ENCODE peak calls at places on chromosome 1, in four cellular contexts. One of them, this sample, is unnamed.

GRCh38 chr1:112721966-112722524 is 6.9 kb upstream of the PPM1J start:
- DNase-seq in H1: no peak
- DNase-seq in neuronal stem cell: no peak
- DNase-seq in mesenchymal stem cell: no peak
- DNase-seq in this sample: peak; percentile 28

GRCh38 chr1:154199563-154199879 is 6.6 kb downstream of the CFAP141 start:
- DNase-seq in H1: no peak
- DNase-seq in mesenchymal stem cell: peak; percentile 43
- DNase-seq in neuronal stem cell: no peak
- DNase-seq in this sample: no peak

GRCh38 chr1:241947355-241947754 is 10.2 kb upstream of the BECN2 start:
- DNase-seq in H1: no peak
- DNase-seq in neuronal stem cell: no peak
- DNase-seq in mesenchymal stem cell: no peak
- DNase-seq in this sample: no peak

GRCh38 chr1:229161740-229162139 is 109.2 kb upstream of the RAB4A start:
- DNase-seq in H1: no peak
- DNase-seq in mesenchymal stem cell: no peak
- DNase-seq in neuronal stem cell: no peak
- DNase-seq in this sample: no peak

GRCh38 chr1:168864266-168864665 is 135.3 kb upstream of the DPT start:
- DNase-seq in neuronal stem cell: no peak
- DNase-seq in mesenchymal stem cell: no peak
- DNase-seq in H1: no peak
- DNase-seq in this sample: no peak

GRCh38 chr1:63723618-63724017 is 50.2 kb upstream of the ROR1 start:
- DNase-seq in neuronal stem cell: no peak
- DNase-seq in H1: no peak
- DNase-seq in mesenchymal stem cell: peak; percentile 30
- DNase-seq in this sample: no peak

GRCh38 chr1:235295902-235296350 is 32.1 kb downstream of the ARID4B start:
- DNase-seq in neuronal stem cell: no peak
- DNase-seq in H1: no peak
- DNase-seq in mesenchymal stem cell: peak; percentile 26
- DNase-seq in this sample: no peak

GRCh38 chr1:228697209-228698016 is 37.9 kb upstream of the RHOU start:
- DNase-seq in neuronal stem cell: no peak
- DNase-seq in mesenchymal stem cell: peak; percentile 50
- DNase-seq in H1: no peak
- DNase-seq in this sample: no peak

GRCh38 chr1:25355841-25356395 is 17.8 kb downstream of the TMEM50A start:
- DNase-seq in mesenchymal stem cell: no peak
- DNase-seq in neuronal stem cell: no peak
- DNase-seq in H1: no peak
- DNase-seq in this sample: no peak

GRCh38 chr1:223233410-223234163 is 90.5 kb upstream of the TLR5 start:
- DNase-seq in neuronal stem cell: no peak
- DNase-seq in H1: no peak
- DNase-seq in mesenchymal stem cell: peak; percentile 65
- DNase-seq in this sample: peak; percentile 23

GRCh38 chr1:198947456-198947855 is 308.6 kb downstream of the PTPRC start:
- DNase-seq in neuronal stem cell: no peak
- DNase-seq in mesenchymal stem cell: no peak
- DNase-seq in H1: no peak
- DNase-seq in this sample: no peak

GRCh38 chr1:224769987-224770693 is 154.0 kb downstream of the CNIH3 start:
- DNase-seq in mesenchymal stem cell: peak; percentile 80
- DNase-seq in H1: no peak
- DNase-seq in neuronal stem cell: no peak
- DNase-seq in this sample: no peak

GRCh38 chr1:95686217-95686616 is 452.2 kb downstream of the RWDD3 start:
- DNase-seq in neuronal stem cell: no peak
- DNase-seq in mesenchymal stem cell: no peak
- DNase-seq in H1: no peak
- DNase-seq in this sample: no peak

GRCh38 chr1:76949503-76949902 is 82.2 kb downstream of the ST6GALNAC5 start:
- DNase-seq in H1: no peak
- DNase-seq in mesenchymal stem cell: no peak
- DNase-seq in neuronal stem cell: no peak
- DNase-seq in this sample: no peak

GRCh38 chr1:4805987-4806386 is 151.6 kb downstream of the AJAP1 start:
- DNase-seq in neuronal stem cell: no peak
- DNase-seq in mesenchymal stem cell: no peak
- DNase-seq in H1: no peak
- DNase-seq in this sample: no peak

GRCh38 chr1:182795563-182796228 is 6.1 kb downstream of the NPL start:
- DNase-seq in mesenchymal stem cell: no peak
- DNase-seq in neuronal stem cell: no peak
- DNase-seq in H1: no peak
- DNase-seq in this sample: no peak

GRCh38 chr1:3617806-3618345 is 6.6 kb upstream of the MEGF6 start:
- DNase-seq in H1: no peak
- DNase-seq in mesenchymal stem cell: no peak
- DNase-seq in neuronal stem cell: no peak
- DNase-seq in this sample: no peak

GRCh38 chr1:218366322-218367052 is 21.4 kb downstream of the TGFB2 start:
- DNase-seq in H1: no peak
- DNase-seq in neuronal stem cell: no peak
- DNase-seq in mesenchymal stem cell: no peak
- DNase-seq in this sample: no peak

GRCh38 chr1:175702079-175702795 is 41.2 kb downstream of the TNR start:
- DNase-seq in mesenchymal stem cell: no peak
- DNase-seq in neuronal stem cell: no peak
- DNase-seq in H1: no peak
- DNase-seq in this sample: no peak

GRCh38 chr1:230189276-230190183 is 122.5 kb downstream of the GALNT2 start:
- DNase-seq in neuronal stem cell: no peak
- DNase-seq in H1: no peak
- DNase-seq in mesenchymal stem cell: no peak
- DNase-seq in this sample: no peak

GRCh38 chr1:248752119-248752931 is 3.2 kb downstream of the LYPD8 start:
- DNase-seq in H1: no peak
- DNase-seq in mesenchymal stem cell: no peak
- DNase-seq in neuronal stem cell: no peak
- DNase-seq in this sample: no peak

GRCh38 chr1:237562247-237562823 is 328.4 kb downstream of the ZP4 start:
- DNase-seq in H1: no peak
- DNase-seq in mesenchymal stem cell: peak; percentile 60
- DNase-seq in neuronal stem cell: peak; percentile 55
- DNase-seq in this sample: no peak

GRCh38 chr1:6081901-6082300 is 36.2 kb downstream of the KCNAB2 start:
- DNase-seq in H1: no peak
- DNase-seq in mesenchymal stem cell: no peak
- DNase-seq in neuronal stem cell: no peak
- DNase-seq in this sample: no peak

GRCh38 chr1:156509424-156510035 is 9.0 kb upstream of the MEF2D start:
- DNase-seq in H1: no peak
- DNase-seq in neuronal stem cell: no peak
- DNase-seq in mesenchymal stem cell: no peak
- DNase-seq in this sample: no peak

GRCh38 chr1:80251591-80251990 is 1245.1 kb upstream of the ADGRL4 start:
- DNase-seq in mesenchymal stem cell: peak; percentile 11
- DNase-seq in neuronal stem cell: no peak
- DNase-seq in H1: no peak
- DNase-seq in this sample: no peak
- H3K9me3 ChIP-seq in mesenchymal stem cell: no peaks in the 10 kb centered on the region
- H3K9me3 ChIP-seq in neuronal stem cell: peaks cover 8% of the 10 kb centered on the region
- H3K9me3 ChIP-seq in H1: peaks cover 6% of the 10 kb centered on the region
- H3K9me3 ChIP-seq in this sample: no peaks in the 10 kb centered on the region

GRCh38 chr1:68217060-68217554 is 15.2 kb downstream of the WLS start:
- DNase-seq in neuronal stem cell: peak; percentile 91
- DNase-seq in H1: no peak
- DNase-seq in mesenchymal stem cell: no peak
- DNase-seq in this sample: no peak
- H3K4ac ChIP-seq in neuronal stem cell: no peak overlapping the region
- H3K4ac ChIP-seq in H1: no peak overlapping the region
- H3K4ac ChIP-seq in mesenchymal stem cell: no peak overlapping the region
- H3K4ac ChIP-seq in this sample: no peak overlapping the region

DNA sequence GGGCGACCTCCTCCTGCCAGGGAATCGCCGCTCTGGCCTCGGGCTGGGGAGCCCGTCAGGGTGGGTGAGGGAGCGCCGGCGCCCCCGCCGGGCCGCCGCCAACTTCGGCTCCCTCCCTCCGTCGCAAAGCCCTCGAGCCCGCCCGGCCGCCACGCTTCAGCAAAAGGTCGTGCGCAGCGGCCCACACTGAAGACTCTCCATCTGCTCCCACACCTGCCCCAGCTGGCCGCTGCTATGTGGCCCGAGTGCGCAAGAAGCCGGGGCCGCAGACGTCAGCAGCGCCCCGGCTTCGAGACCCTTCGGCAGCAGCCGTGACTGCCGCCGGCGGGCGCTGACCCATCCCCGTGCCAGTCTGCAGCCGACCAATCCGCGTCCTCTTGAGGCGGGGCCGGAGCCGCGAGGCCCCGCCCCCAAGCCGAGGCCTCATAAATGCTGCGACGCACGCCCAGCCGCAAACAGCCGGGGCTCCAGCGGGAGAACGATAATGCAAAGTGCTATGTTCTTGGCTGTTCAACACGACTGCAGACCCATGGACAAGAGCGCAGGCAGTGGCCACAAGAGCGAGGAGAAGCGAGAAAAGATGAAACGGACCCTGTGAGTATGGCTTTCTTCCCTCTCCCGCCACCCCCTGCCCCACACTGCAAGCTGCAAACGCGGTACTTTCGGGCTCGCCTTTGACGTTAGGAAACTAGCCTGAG is at the start of gene RGS2:
- DNase-seq in mesenchymal stem cell: peak; percentile 97
- DNase-seq in H1: peak; percentile 92
- DNase-seq in neuronal stem cell: peak; percentile 91
- DNase-seq in this sample: peak; percentile 95
- H2BK5ac ChIP-seq in mesenchymal stem cell: peak within 1 kb of the TSS; percentile 58
- H2BK5ac ChIP-seq in H1: peak within 1 kb of the TSS; percentile 68
- H2BK5ac ChIP-seq in neuronal stem cell: no peak within 1 kb of the TSS
- H2BK5ac ChIP-seq in this sample: no peak within 1 kb of the TSS

GRCh38 chr1:97056386-97056785 is 334.8 kb downstream of the PTBP2 start:
- DNase-seq in neuronal stem cell: no peak
- DNase-seq in mesenchymal stem cell: no peak
- DNase-seq in H1: no peak
- DNase-seq in this sample: no peak
- H3K9me3 ChIP-seq in neuronal stem cell: peaks cover 15% of the 10 kb centered on the region
- H3K9me3 ChIP-seq in mesenchymal stem cell: peaks cover 13% of the 10 kb centered on the region
- H3K9me3 ChIP-seq in H1: peaks cover 22% of the 10 kb centered on the region
- H3K9me3 ChIP-seq in this sample: peaks cover 23% of the 10 kb centered on the region

GRCh38 chr1:85577421-85578320 is 2.9 kb upstream of the CCN1 start:
- DNase-seq in neuronal stem cell: no peak
- DNase-seq in H1: no peak
- DNase-seq in mesenchymal stem cell: peak; percentile 91
- DNase-seq in this sample: peak; percentile 51
- H3K4ac ChIP-seq in neuronal stem cell: peak overlapping the region; percentile 66
- H3K4ac ChIP-seq in H1: no peak overlapping the region
- H3K4ac ChIP-seq in mesenchymal stem cell: peak overlapping the region; percentile 79
- H3K4ac ChIP-seq in this sample: no peak overlapping the region

DNA sequence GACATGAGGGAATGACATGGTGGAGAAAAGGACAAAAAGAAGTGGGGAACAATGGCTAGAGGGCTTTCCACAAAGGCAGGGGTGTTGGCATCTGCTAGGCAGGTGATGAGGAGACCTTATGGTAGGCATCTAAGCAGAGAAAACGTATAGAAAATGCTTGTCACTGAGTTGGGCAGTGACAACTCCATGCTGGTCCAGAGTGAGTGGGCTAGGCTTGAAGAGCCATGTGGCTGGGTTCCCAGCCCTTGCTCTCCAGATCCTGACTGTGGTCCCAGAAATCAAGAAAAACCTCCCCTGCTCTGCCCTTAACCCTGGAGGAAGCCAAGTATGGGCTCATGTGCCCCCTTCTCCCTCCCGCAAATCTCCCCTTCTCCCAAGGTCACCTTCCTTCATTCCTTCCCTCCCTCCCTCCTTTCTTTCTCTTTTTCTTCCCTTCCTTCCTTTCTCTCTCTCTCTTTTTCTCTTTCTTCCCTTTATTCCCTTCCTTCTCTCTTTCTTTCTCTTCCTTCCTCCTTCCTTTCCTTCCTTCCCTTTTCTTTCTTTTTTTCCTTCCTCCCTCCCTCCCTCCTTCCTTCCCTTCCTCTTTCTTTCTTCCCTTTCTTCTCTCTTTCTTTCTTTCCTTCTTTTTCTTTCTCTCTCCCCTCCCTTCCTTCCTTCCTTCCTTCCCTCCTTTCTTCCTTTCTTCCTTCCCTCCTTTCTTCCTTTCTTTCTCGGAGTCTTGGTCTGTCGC is 102.8 kb downstream of the NAV1 start:
- DNase-seq in neuronal stem cell: no peak
- DNase-seq in mesenchymal stem cell: no peak
- DNase-seq in H1: no peak
- DNase-seq in this sample: no peak
- H2BK5ac ChIP-seq in neuronal stem cell: no peak overlapping the region
- H2BK5ac ChIP-seq in mesenchymal stem cell: no peak overlapping the region
- H2BK5ac ChIP-seq in H1: no peak overlapping the region
- H2BK5ac ChIP-seq in this sample: no peak overlapping the region

GRCh38 chr1:244573768-244574167 is 79.2 kb upstream of the DESI2 start:
- DNase-seq in neuronal stem cell: no peak
- DNase-seq in H1: no peak
- DNase-seq in mesenchymal stem cell: no peak
- DNase-seq in this sample: no peak
- H3K9me3 ChIP-seq in neuronal stem cell: peaks cover 35% of the 10 kb centered on the region
- H3K9me3 ChIP-seq in H1: no peaks in the 10 kb centered on the region
- H3K9me3 ChIP-seq in mesenchymal stem cell: peaks cover 85% of the 10 kb centered on the region
- H3K9me3 ChIP-seq in this sample: peaks cover 23% of the 10 kb centered on the region

DNA sequence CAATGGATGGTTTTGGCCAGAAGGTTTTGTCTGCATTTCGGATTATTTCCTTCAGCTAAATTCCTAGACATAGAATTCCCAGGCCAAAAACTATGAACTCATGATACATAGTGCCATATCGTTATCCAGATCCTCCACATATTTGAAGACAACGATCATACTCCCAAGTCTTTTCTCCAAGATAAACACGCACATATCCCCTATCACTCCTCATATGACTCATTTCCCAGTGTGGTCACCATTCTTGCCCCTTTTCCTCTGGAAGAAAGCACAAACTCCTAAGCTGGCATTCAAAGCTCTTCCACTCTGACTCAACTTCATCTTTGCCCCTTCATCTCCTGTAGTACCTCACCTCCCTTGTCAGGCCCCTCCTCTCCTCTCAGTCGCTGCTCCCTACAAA is 277.6 kb downstream of the PLPP3 start:
- DNase-seq in mesenchymal stem cell: peak; percentile 89
- DNase-seq in neuronal stem cell: no peak
- DNase-seq in H1: no peak
- DNase-seq in this sample: no peak
- H3K4ac ChIP-seq in mesenchymal stem cell: no peak overlapping the region
- H3K4ac ChIP-seq in neuronal stem cell: no peak overlapping the region
- H3K4ac ChIP-seq in H1: no peak overlapping the region
- H3K4ac ChIP-seq in this sample: no peak overlapping the region